ENCODE peak calls at places on chromosomes 16 and 17, in nine cellular contexts. One of them, this sample, is unnamed.
A peak's percentile ranks its signal among the peaks of the same experiment; 100 is the strongest.

GRCh38 chr16:24273511-24273910 is 17.4 kb downstream of the CACNG3 start:
- DNase-seq in activated naive CD4-positive, alpha-beta T cell: no peak
- DNase-seq in renal cortical epithelial cell: no peak
- DNase-seq in posterior cingulate gyrus: no peak
- DNase-seq in left ventricle myocardium inferior: no peak
- DNase-seq in hypothalamus: no peak
- DNase-seq in NCI-H460: peak; percentile 40
- DNase-seq in KBM-7: no peak
- DNase-seq in stimulated activated CD4-positive, alpha-beta T cell treated with anti-CD3 and anti-CD28 coated beads, Interleukin-2, amount 100 ng/mL, for 48 hours: no peak
- DNase-seq in this sample: no peak

GRCh38 chr16:81940781-81941560 is 70.3 kb downstream of the SDR42E1 start:
- DNase-seq in activated naive CD4-positive, alpha-beta T cell: no peak
- DNase-seq in renal cortical epithelial cell: peak; percentile 55
- DNase-seq in posterior cingulate gyrus: no peak
- DNase-seq in left ventricle myocardium inferior: no peak
- DNase-seq in hypothalamus: no peak
- DNase-seq in NCI-H460: peak; percentile 28
- DNase-seq in KBM-7: peak; percentile 25
- DNase-seq in stimulated activated CD4-positive, alpha-beta T cell treated with anti-CD3 and anti-CD28 coated beads, Interleukin-2, amount 100 ng/mL, for 48 hours: no peak
- DNase-seq in this sample: no peak

GRCh38 chr17:40915721-40916256 is 21.7 kb downstream of the KRT23 start:
- DNase-seq in activated naive CD4-positive, alpha-beta T cell: no peak
- DNase-seq in renal cortical epithelial cell: peak; percentile 88
- DNase-seq in posterior cingulate gyrus: no peak
- DNase-seq in left ventricle myocardium inferior: no peak
- DNase-seq in hypothalamus: no peak
- DNase-seq in NCI-H460: no peak
- DNase-seq in KBM-7: no peak
- DNase-seq in stimulated activated CD4-positive, alpha-beta T cell treated with anti-CD3 and anti-CD28 coated beads, Interleukin-2, amount 100 ng/mL, for 48 hours: no peak
- DNase-seq in this sample: no peak

GRCh38 chr16:81210807-81211206 is 27.7 kb upstream of the BCO1 start:
- DNase-seq in activated naive CD4-positive, alpha-beta T cell: no peak
- DNase-seq in renal cortical epithelial cell: no peak
- DNase-seq in posterior cingulate gyrus: no peak
- DNase-seq in left ventricle myocardium inferior: no peak
- DNase-seq in hypothalamus: no peak
- DNase-seq in NCI-H460: no peak
- DNase-seq in KBM-7: no peak
- DNase-seq in stimulated activated CD4-positive, alpha-beta T cell treated with anti-CD3 and anti-CD28 coated beads, Interleukin-2, amount 100 ng/mL, for 48 hours: no peak
- DNase-seq in this sample: no peak

GRCh38 chr17:83075270-83075880 is 4.0 kb upstream of the METRNL start:
- DNase-seq in activated naive CD4-positive, alpha-beta T cell: no peak
- DNase-seq in renal cortical epithelial cell: no peak
- DNase-seq in posterior cingulate gyrus: no peak
- DNase-seq in left ventricle myocardium inferior: no peak
- DNase-seq in hypothalamus: no peak
- DNase-seq in NCI-H460: no peak
- DNase-seq in KBM-7: no peak
- DNase-seq in stimulated activated CD4-positive, alpha-beta T cell treated with anti-CD3 and anti-CD28 coated beads, Interleukin-2, amount 100 ng/mL, for 48 hours: no peak
- DNase-seq in this sample: no peak

GRCh38 chr16:24748242-24748641 is 18.8 kb downstream of the TNRC6A start:
- DNase-seq in activated naive CD4-positive, alpha-beta T cell: no peak
- DNase-seq in renal cortical epithelial cell: peak; percentile 98
- DNase-seq in posterior cingulate gyrus: no peak
- DNase-seq in left ventricle myocardium inferior: no peak
- DNase-seq in hypothalamus: no peak
- DNase-seq in NCI-H460: peak; percentile 30
- DNase-seq in KBM-7: no peak
- DNase-seq in stimulated activated CD4-positive, alpha-beta T cell treated with anti-CD3 and anti-CD28 coated beads, Interleukin-2, amount 100 ng/mL, for 48 hours: no peak
- DNase-seq in this sample: no peak

GRCh38 chr16:31200821-31201510 is 1.6 kb downstream of the PYCARD start:
- DNase-seq in activated naive CD4-positive, alpha-beta T cell: no peak
- DNase-seq in renal cortical epithelial cell: no peak
- DNase-seq in posterior cingulate gyrus: no peak
- DNase-seq in left ventricle myocardium inferior: no peak
- DNase-seq in hypothalamus: no peak
- DNase-seq in NCI-H460: no peak
- DNase-seq in KBM-7: peak; percentile 74
- DNase-seq in stimulated activated CD4-positive, alpha-beta T cell treated with anti-CD3 and anti-CD28 coated beads, Interleukin-2, amount 100 ng/mL, for 48 hours: no peak
- DNase-seq in this sample: no peak

GRCh38 chr17:11441004-11441403 is 157.3 kb upstream of the DNAH9 start:
- DNase-seq in activated naive CD4-positive, alpha-beta T cell: no peak
- DNase-seq in renal cortical epithelial cell: no peak
- DNase-seq in posterior cingulate gyrus: no peak
- DNase-seq in left ventricle myocardium inferior: no peak
- DNase-seq in hypothalamus: no peak
- DNase-seq in NCI-H460: no peak
- DNase-seq in KBM-7: no peak
- DNase-seq in stimulated activated CD4-positive, alpha-beta T cell treated with anti-CD3 and anti-CD28 coated beads, Interleukin-2, amount 100 ng/mL, for 48 hours: no peak
- DNase-seq in this sample: no peak

GRCh38 chr16:79970551-79971236 is 370.2 kb upstream of the MAF start:
- DNase-seq in activated naive CD4-positive, alpha-beta T cell: no peak
- DNase-seq in renal cortical epithelial cell: peak; percentile 14
- DNase-seq in posterior cingulate gyrus: no peak
- DNase-seq in left ventricle myocardium inferior: peak; percentile 68
- DNase-seq in hypothalamus: no peak
- DNase-seq in NCI-H460: no peak
- DNase-seq in KBM-7: no peak
- DNase-seq in stimulated activated CD4-positive, alpha-beta T cell treated with anti-CD3 and anti-CD28 coated beads, Interleukin-2, amount 100 ng/mL, for 48 hours: no peak
- DNase-seq in this sample: no peak

GRCh38 chr16:15829460-15829859 is 27.4 kb downstream of the MYH11 start:
- DNase-seq in activated naive CD4-positive, alpha-beta T cell: no peak
- DNase-seq in renal cortical epithelial cell: no peak
- DNase-seq in posterior cingulate gyrus: no peak
- DNase-seq in left ventricle myocardium inferior: peak; percentile 52
- DNase-seq in hypothalamus: no peak
- DNase-seq in NCI-H460: no peak
- DNase-seq in KBM-7: peak; percentile 44
- DNase-seq in stimulated activated CD4-positive, alpha-beta T cell treated with anti-CD3 and anti-CD28 coated beads, Interleukin-2, amount 100 ng/mL, for 48 hours: no peak
- DNase-seq in this sample: peak; percentile 94

GRCh38 chr17:31582151-31582907 is 190.9 kb downstream of the RAB11FIP4 start:
- DNase-seq in activated naive CD4-positive, alpha-beta T cell: no peak
- DNase-seq in renal cortical epithelial cell: peak; percentile 23
- DNase-seq in posterior cingulate gyrus: peak; percentile 44
- DNase-seq in left ventricle myocardium inferior: peak; percentile 62
- DNase-seq in hypothalamus: peak; percentile 21
- DNase-seq in NCI-H460: no peak
- DNase-seq in KBM-7: peak; percentile 47
- DNase-seq in stimulated activated CD4-positive, alpha-beta T cell treated with anti-CD3 and anti-CD28 coated beads, Interleukin-2, amount 100 ng/mL, for 48 hours: no peak
- DNase-seq in this sample: no peak

GRCh38 chr16:11168386-11169065 is 87.5 kb downstream of the SOCS1 start:
- DNase-seq in activated naive CD4-positive, alpha-beta T cell: no peak
- DNase-seq in renal cortical epithelial cell: no peak
- DNase-seq in posterior cingulate gyrus: no peak
- DNase-seq in left ventricle myocardium inferior: no peak
- DNase-seq in hypothalamus: no peak
- DNase-seq in NCI-H460: no peak
- DNase-seq in KBM-7: no peak
- DNase-seq in stimulated activated CD4-positive, alpha-beta T cell treated with anti-CD3 and anti-CD28 coated beads, Interleukin-2, amount 100 ng/mL, for 48 hours: no peak
- DNase-seq in this sample: no peak

GRCh38 chr17:6172642-6173330 is 102.6 kb downstream of the WSCD1 start:
- DNase-seq in activated naive CD4-positive, alpha-beta T cell: no peak
- DNase-seq in renal cortical epithelial cell: no peak
- DNase-seq in posterior cingulate gyrus: no peak
- DNase-seq in left ventricle myocardium inferior: no peak
- DNase-seq in hypothalamus: no peak
- DNase-seq in NCI-H460: no peak
- DNase-seq in KBM-7: no peak
- DNase-seq in stimulated activated CD4-positive, alpha-beta T cell treated with anti-CD3 and anti-CD28 coated beads, Interleukin-2, amount 100 ng/mL, for 48 hours: no peak
- DNase-seq in this sample: no peak

GRCh38 chr17:5110816-5111215 is 862 bp downstream of the ZNF232 start:
- DNase-seq in activated naive CD4-positive, alpha-beta T cell: no peak
- DNase-seq in renal cortical epithelial cell: no peak
- DNase-seq in posterior cingulate gyrus: no peak
- DNase-seq in left ventricle myocardium inferior: no peak
- DNase-seq in hypothalamus: no peak
- DNase-seq in NCI-H460: no peak
- DNase-seq in KBM-7: peak; percentile 74
- DNase-seq in stimulated activated CD4-positive, alpha-beta T cell treated with anti-CD3 and anti-CD28 coated beads, Interleukin-2, amount 100 ng/mL, for 48 hours: no peak
- DNase-seq in this sample: no peak

This sample was measured in esophagus muscularis mucosa.